ENCODE peak calls at places on chromosome 12, in five cellular contexts. A is AG10803, M is HCT116, P is AML-193, N is left cardiac atrium. D is an unnamed sample.

GRCh38 chr12:93128332-93128707 is 199.2 kb upstream of the EEA1 start:
- DNase-seq in A (no peak), M (no peak), P (no peak), N (no peak), D (no peak)

GRCh38 chr12:24770334-24770733 is 178.6 kb downstream of the BCAT1 start:
- DNase-seq in A (no peak), M (no peak), P (no peak), N (no peak), D (no peak)

GRCh38 chr12:133105620-133106019 is 24.5 kb downstream of the ZNF891 start:
- DNase-seq in A (no peak), M (no peak), P (no peak), N (no peak), D (no peak)

GRCh38 chr12:92735131-92735721 is 32.4 kb downstream of the PLEKHG7 start:
- DNase-seq in A (peak), M (no peak), P (no peak), N (no peak), D (no peak)

GRCh38 chr12:6553051-6553868 is 2.6 kb downstream of the IFFO1 start:
- DNase-seq in A (peak), M (no peak), P (no peak), N (peak), D (no peak)

GRCh38 chr12:32087301-32087700 is 19.3 kb upstream of the BICD1 start:
- DNase-seq in A (no peak), M (no peak), P (no peak), N (no peak), D (no peak)

GRCh38 chr12:26135010-26135420 is 10.2 kb upstream of the BHLHE41 start:
- DNase-seq in A (no peak), M (no peak), P (no peak), N (peak), D (no peak)

GRCh38 chr12:20451759-20452158 is 83.4 kb downstream of the PDE3A start:
- DNase-seq in A (peak), M (no peak), P (no peak), N (no peak), D (no peak)

GRCh38 chr12:85572956-85573355 is 263.3 kb downstream of the RASSF9 start:
- DNase-seq in A (peak), M (no peak), P (no peak), N (no peak), D (no peak)

GRCh38 chr12:117875652-117876491 is 92.9 kb downstream of the KSR2 start:
- DNase-seq in A (no peak), M (no peak), P (no peak), N (no peak), D (no peak)

GRCh38 chr12:79309039-79309438 is 381.7 kb downstream of the PAWR start:
- DNase-seq in A (no peak), M (no peak), P (no peak), N (no peak), D (no peak)

GRCh38 chr12:106753526-106753925 is 21.0 kb upstream of the RIC8B start:
- DNase-seq in A (no peak), M (no peak), P (no peak), N (no peak), D (no peak)

GRCh38 chr12:57815177-57816000 is 3.1 kb downstream of the AVIL start:
- DNase-seq in A (no peak), M (no peak), P (no peak), N (no peak), D (no peak)

D was measured in natural killer cell treated with Interleukin-12 subunit alpha and Interleukin-12 subunit beta and Interleukin-15 and Interleukin-18, amount 100 ng/mL, for 72 hours.